ENCODE peak calls at places on chromosomes 5 and 9, in seven cellular contexts. T, W, O, N, D, I and L are unnamed samples.

GRCh38 chr5:17373406-17374110 is 124.5 kb upstream of the TAF11L2 start:
- DNase-seq in W (no peak), O (no peak), T (no peak), D (no peak), N (no peak), I (no peak), L (no peak)

GRCh38 chr5:134184155-134185135 is 7.7 kb upstream of the SKP1 start:
- DNase-seq in I (peak; percentile 67), O (peak; percentile 15), D (peak; percentile 83), N (peak; percentile 56), W (peak; percentile 50), T (peak; percentile 20), L (peak; percentile 80)

GRCh38 chr5:141814064-141814982 is 63.9 kb downstream of the PCDH1 start:
- DNase-seq in O (no peak), N (no peak), I (no peak), D (peak; percentile 59), W (peak; percentile 55), T (no peak), L (peak; percentile 57)

GRCh38 chr9:87594662-87595061 is 97.0 kb downstream of the DAPK1 start:
- DNase-seq in O (no peak), N (no peak), I (no peak), W (no peak), T (no peak), D (no peak), L (no peak)

GRCh38 chr9:98995059-98995665 is 51.5 kb downstream of the COL15A1 start:
- DNase-seq in O (no peak), N (no peak), I (no peak), T (peak; percentile 28), D (peak; percentile 46), W (peak; percentile 77), L (no peak)

GRCh38 chr9:97853844-97854695 is 1.0 kb downstream of the FOXE1 start:
- DNase-seq in I (peak; percentile 65), D (no peak), O (peak; percentile 43), N (no peak), W (no peak), T (no peak), L (peak; percentile 81)

GRCh38 chr5:93092349-93093105 is 488.5 kb downstream of the NR2F1-AS1 start:
- DNase-seq in T (no peak), N (no peak), I (no peak), W (no peak), D (peak; percentile 9), O (peak; percentile 9), L (peak; percentile 14)

GRCh38 chr5:116492016-116492623 is 82.5 kb downstream of the SEMA6A start:
- DNase-seq in O (no peak), W (no peak), I (peak; percentile 69), D (peak; percentile 73), N (no peak), T (peak; percentile 81), L (peak; percentile 31)

GRCh38 chr5:158976035-158976434 is 123.7 kb downstream of the EBF1 start:
- DNase-seq in D (peak; percentile 25), W (no peak), T (no peak), N (no peak), I (peak; percentile 25), O (no peak), L (no peak)

GRCh38 chr5:140262839-140263238 is 40.1 kb downstream of the PFDN1 start:
- DNase-seq in D (no peak), N (no peak), I (no peak), T (no peak), W (no peak), O (no peak), L (no peak)

GRCh38 chr5:150573216-150573615 is 65.3 kb downstream of the NDST1 start:
- DNase-seq in W (no peak), O (no peak), D (no peak), T (no peak), N (no peak), I (no peak), L (no peak)

GRCh38 chr5:42583322-42583721 is 160.1 kb downstream of the GHR start:
- DNase-seq in T (peak; percentile 14), D (peak; percentile 53), N (no peak), I (peak; percentile 45), O (peak; percentile 78), W (no peak), L (peak; percentile 53)

GRCh38 chr5:79844571-79844970 is 146.5 kb downstream of the MTX3 start:
- DNase-seq in T (no peak), W (no peak), I (no peak), N (no peak), O (no peak), D (no peak), L (no peak)

GRCh38 chr9:86413966-86414880 is 60.0 kb upstream of the TUT7 start:
- DNase-seq in I (peak; percentile 74), D (peak; percentile 14), N (no peak), O (peak; percentile 49), T (no peak), W (no peak), L (peak; percentile 24)

GRCh38 chr5:72511371-72512178 is 4.4 kb upstream of the ZNF366 start:
- DNase-seq in D (no peak), O (no peak), N (no peak), I (no peak), W (no peak), T (no peak), L (no peak)

GRCh38 chr5:92401492-92401891 is 1018.4 kb upstream of the ARRDC3 start:
- DNase-seq in I (no peak), W (no peak), O (peak; percentile 69), T (no peak), D (no peak), N (no peak), L (no peak)

GRCh38 chr9:34328500-34328982 is 527 bp downstream of the KIF24 start:
- DNase-seq in D (peak; percentile 21), I (no peak), W (no peak), T (no peak), N (no peak), O (peak; percentile 72), L (peak; percentile 62)

GRCh38 chr9:85182381-85182780 is 512.9 kb downstream of the NTRK2 start:
- DNase-seq in D (no peak), T (no peak), I (no peak), O (no peak), N (no peak), W (no peak), L (no peak)

GRCh38 chr9:27460225-27461023 is 63.7 kb upstream of the IFNK start:
- DNase-seq in D (no peak), W (no peak), O (no peak), N (no peak), I (peak; percentile 1), T (no peak), L (no peak)

GRCh38 chr9:21030389-21031035 is 928 bp downstream of the HACD4 start:
- DNase-seq in N (no peak), O (no peak), W (no peak), D (peak; percentile 29), I (peak; percentile 58), T (peak; percentile 24), L (no peak)

GRCh38 chr9:119811030-119811429 is 441.8 kb upstream of the BRINP1 start:
- DNase-seq in W (no peak), I (no peak), D (peak; percentile 14), N (no peak), T (peak; percentile 46), O (no peak), L (no peak)

GRCh38 chr9:125649315-125649714 is 57.7 kb downstream of the MAPKAP1 start:
- DNase-seq in D (peak; percentile 53), W (no peak), O (peak; percentile 39), T (no peak), N (no peak), I (peak; percentile 82), L (no peak)

GRCh38 chr5:150753863-150754262 is 5.0 kb downstream of the DCTN4 start:
- DNase-seq in D (no peak), N (no peak), T (no peak), I (no peak), W (no peak), O (no peak), L (no peak)